ENCODE peak calls at places on chromosomes 7 and 10, in five cellular contexts. U is substantia nigra, S is neural progenitor cell, Z is mesendoderm, L is lung. R is an unnamed sample.

GRCh38 chr10:133564816-133565215 is 567 bp downstream of the SYCE1 start:
- DNase-seq in L (no peak), S (no peak), U (no peak), Z (no peak), R (no peak)

GRCh38 chr10:89279449-89279869 is 22.4 kb upstream of the IFIT2 start:
- DNase-seq in Z (no peak), L (no peak), U (no peak), S (no peak), R (no peak)

GRCh38 chr10:103284170-103284569 is 7.2 kb downstream of the INA start:
- DNase-seq in L (no peak), S (no peak), U (no peak), Z (no peak), R (no peak)

GRCh38 chr7:105296491-105296890 is 92.2 kb downstream of the SRPK2 start:
- DNase-seq in U (no peak), S (no peak), Z (no peak), L (no peak), R (no peak)

GRCh38 chr7:40866601-40867000 is 731.8 kb downstream of the SUGCT start:
- DNase-seq in Z (peak; percentile 61), U (no peak), S (peak; percentile 29), L (no peak), R (no peak)

GRCh38 chr10:5292196-5292735 is 72.5 kb upstream of the UCN3 start:
- DNase-seq in Z (no peak), U (no peak), S (no peak), L (no peak), R (no peak)

GRCh38 chr7:29214056-29214455 is 19.5 kb downstream of the CHN2 start:
- DNase-seq in L (no peak), U (no peak), S (no peak), Z (no peak), R (no peak)

GRCh38 chr7:156157409-156158012 is 345.2 kb upstream of the SHH start:
- DNase-seq in S (no peak), U (no peak), L (no peak), Z (no peak), R (no peak)

GRCh38 chr7:121271916-121272315 is 56.9 kb upstream of the WNT16 start:
- DNase-seq in U (no peak), L (no peak), Z (no peak), S (no peak), R (no peak)

GRCh38 chr10:74164641-74165529 is 13.9 kb downstream of the ADK start:
- DNase-seq in Z (no peak), L (no peak), S (no peak), U (no peak), R (no peak)

GRCh38 chr10:89627863-89628262 is 17.2 kb downstream of the PANK1 start:
- DNase-seq in L (no peak), Z (no peak), S (no peak), U (no peak), R (no peak)

GRCh38 chr10:43060291-43060690 is 16.6 kb upstream of the RET start:
- DNase-seq in U (no peak), L (no peak), S (no peak), Z (no peak), R (no peak)

GRCh38 chr7:111409714-111410422 is 152.4 kb downstream of the IMMP2L start:
- DNase-seq in Z (peak; percentile 29), S (no peak), L (no peak), U (no peak), R (no peak)

GRCh38 chr7:111113263-111114017 is 22.5 kb downstream of the LRRN3 start:
- DNase-seq in L (no peak), S (no peak), Z (peak; percentile 29), U (no peak), R (no peak)

GRCh38 chr7:139829654-139830130 is 628 bp downstream of the TBXAS1 start:
- DNase-seq in U (no peak), L (no peak), S (no peak), Z (no peak), R (no peak)

GRCh38 chr10:12393831-12394230 is 44.5 kb downstream of the CAMK1D start:
- DNase-seq in S (no peak), U (no peak), L (no peak), Z (no peak), R (no peak)

GRCh38 chr7:2299131-2299829 is 15.0 kb downstream of the SNX8 start:
- DNase-seq in Z (no peak), U (no peak), L (no peak), S (no peak), R (no peak)

GRCh38 chr10:6595499-6595898 is 15.4 kb upstream of the PRKCQ start:
- DNase-seq in U (no peak), S (no peak), L (no peak), Z (no peak), R (no peak)

GRCh38 chr10:114575417-114576131 is 82.5 kb downstream of the ABLIM1 start:
- DNase-seq in U (no peak), L (no peak), S (no peak), Z (no peak), R (no peak)

GRCh38 chr10:114576716-114577115 is 81.4 kb downstream of the ABLIM1 start:
- DNase-seq in U (no peak), Z (no peak), L (no peak), S (no peak), R (no peak)

GRCh38 chr10:114573330-114574045 is 84.6 kb downstream of the ABLIM1 start:
- DNase-seq in S (no peak), U (no peak), Z (no peak), L (no peak), R (no peak)

GRCh38 chr10:114576132-114576487 is 82.0 kb downstream of the ABLIM1 start:
- DNase-seq in L (no peak), Z (no peak), U (no peak), S (no peak), R (no peak)

DNA sequence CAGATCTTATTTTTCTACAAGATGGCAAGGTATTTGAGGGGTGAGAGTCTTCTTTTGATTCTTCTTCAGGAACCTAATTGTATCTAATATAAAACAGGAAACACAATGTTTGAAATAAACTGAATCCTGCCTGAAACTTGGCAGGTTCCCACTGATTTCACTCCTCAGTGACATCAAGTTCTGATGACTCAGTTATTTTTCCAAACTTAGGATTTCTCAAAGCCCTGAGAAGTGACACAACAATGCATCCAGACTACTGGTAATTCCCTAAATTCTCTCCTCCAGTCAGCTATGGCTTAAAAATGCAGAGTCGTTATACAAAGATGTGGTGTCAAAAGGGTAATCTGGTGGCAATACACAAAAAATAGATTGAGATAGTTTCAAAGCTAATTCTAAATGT is 80.9 kb downstream of the ABLIM1 start:
- DNase-seq in S (no peak), L (no peak), U (no peak), Z (peak; percentile 24), R (no peak)
- H3K27ac ChIP-seq in S (no peak overlapping the region), L (no peak overlapping the region), U (no peak overlapping the region), Z (no peak overlapping the region), R (no peak overlapping the region)

GRCh38 chr7:1254281-1255082 is 21.8 kb downstream of the UNCX start:
- DNase-seq in L (no peak), S (no peak), Z (no peak), U (no peak), R (no peak)

GRCh38 chr7:1252543-1253090 is 19.9 kb downstream of the UNCX start:
- DNase-seq in U (no peak), S (peak; percentile 41), L (no peak), Z (no peak), R (no peak)

GRCh38 chr7:1255083-1255816 is 22.6 kb downstream of the UNCX start:
- DNase-seq in L (no peak), U (no peak), Z (no peak), S (peak; percentile 44), R (no peak)

GRCh38 chr7:1251796-1252542 is 19.3 kb downstream of the UNCX start:
- DNase-seq in L (no peak), U (no peak), Z (no peak), S (peak; percentile 47), R (no peak)

DNA sequence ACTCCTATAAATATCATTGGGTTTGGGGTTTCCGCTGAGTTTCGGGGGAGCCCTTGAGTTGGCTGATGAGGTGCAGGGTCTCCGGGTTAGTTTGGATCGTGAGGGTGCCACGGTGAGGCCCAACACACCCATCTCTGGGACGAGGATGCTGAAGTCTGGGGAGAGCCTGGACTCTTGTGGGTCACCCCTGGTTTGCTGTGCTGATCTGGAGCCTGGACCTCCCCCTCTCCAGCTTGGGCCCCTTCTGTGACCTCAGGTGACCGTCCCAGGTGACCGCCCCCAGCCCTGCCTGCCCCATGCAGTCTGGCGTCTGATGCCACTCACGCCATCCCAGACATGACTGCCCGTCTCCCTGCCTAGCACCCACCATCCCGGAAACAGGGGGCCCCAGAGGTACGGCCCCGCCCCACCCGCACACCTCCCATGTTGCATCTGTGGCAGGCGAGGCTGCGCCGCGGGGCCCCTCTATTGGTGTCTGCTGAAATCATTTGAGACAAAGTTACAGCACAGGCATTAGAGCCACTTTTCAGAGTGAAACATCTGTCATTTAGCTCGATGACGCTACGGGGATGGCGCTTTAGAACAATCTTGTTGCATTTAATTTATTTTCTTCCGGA is 21.0 kb downstream of the UNCX start:
- DNase-seq in L (no peak), S (no peak), U (no peak), Z (no peak), R (no peak)
- H3K27ac ChIP-seq in L (no peak overlapping the region), S (no peak overlapping the region), U (no peak overlapping the region), Z (no peak overlapping the region), R (no peak overlapping the region)

GRCh38 chr7:153510674-153511073 is 541.5 kb upstream of the DPP6 start:
- DNase-seq in U (no peak), L (no peak), Z (no peak), S (no peak), R (no peak)

GRCh38 chr7:153507885-153508284 is 544.3 kb upstream of the DPP6 start:
- DNase-seq in U (no peak), S (no peak), L (no peak), Z (no peak), R (no peak)

GRCh38 chr7:153504288-153505075 is 547.7 kb upstream of the DPP6 start:
- DNase-seq in S (no peak), U (no peak), Z (no peak), L (no peak), R (no peak)

GRCh38 chr7:153514006-153514405 is 538.2 kb upstream of the DPP6 start:
- DNase-seq in S (no peak), L (no peak), Z (no peak), U (no peak), R (no peak)

DNA sequence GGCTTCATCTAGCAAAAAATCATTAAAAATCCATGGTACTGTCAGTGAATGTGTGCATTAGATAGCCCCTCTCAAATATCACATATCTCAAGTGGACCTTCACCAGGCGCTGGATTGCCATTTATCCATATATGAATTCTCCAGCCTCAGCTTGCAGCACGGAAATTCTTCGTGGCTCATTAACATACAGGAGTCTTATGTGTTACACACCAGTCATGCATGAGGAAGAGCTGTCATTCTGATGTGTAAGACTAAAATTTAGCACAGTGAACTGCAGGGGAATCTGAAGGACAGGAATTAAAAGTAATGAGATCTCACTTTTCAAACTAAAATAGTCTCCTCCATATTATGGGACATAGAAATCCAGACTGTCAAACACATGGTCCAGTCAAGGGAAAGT is 542.4 kb upstream of the DPP6 start:
- DNase-seq in U (no peak), L (no peak), Z (no peak), S (no peak), R (no peak)
- H3K27ac ChIP-seq in U (no peak overlapping the region), L (no peak overlapping the region), Z (no peak overlapping the region), S (no peak overlapping the region), R (no peak overlapping the region)

DNA sequence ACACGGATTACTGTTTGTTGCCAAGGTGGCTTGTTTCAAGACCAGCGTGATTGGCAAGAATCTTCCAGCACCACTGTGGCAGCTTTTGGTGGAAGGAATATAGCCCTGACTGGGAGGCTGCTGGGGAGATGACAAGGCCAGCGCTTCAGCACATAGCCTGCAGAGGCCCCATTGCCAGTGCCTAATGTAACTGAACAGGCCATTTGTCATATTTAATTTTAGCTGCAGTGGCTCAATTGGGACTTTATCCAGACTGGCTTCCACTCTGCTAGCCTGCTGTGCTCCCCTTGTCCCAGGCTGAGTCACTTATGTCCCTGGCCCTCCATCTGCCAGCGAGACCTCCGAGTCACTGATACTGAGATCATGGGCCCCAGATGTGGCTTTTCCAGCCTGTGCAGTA is 483.1 kb downstream of the GALNT17 start:
- DNase-seq in U (no peak), Z (no peak), S (no peak), L (no peak), R (peak; percentile 0)
- H3K27ac ChIP-seq in U (no peak overlapping the region), Z (no peak overlapping the region), S (no peak overlapping the region), L (no peak overlapping the region), R (no peak overlapping the region)

R was measured in caudate nucleus.